ENCODE peak calls at places on chromosome 19, in four cellular contexts. Z is neural progenitor cell, B is mammary epithelial cell, F is GM23338. E is an unnamed sample.

GRCh38 chr19:57887195-57887941 is 1.5 kb downstream of the ZNF814 start:
- DNase-seq in F (peak), Z (peak), B (no peak), E (no peak)

GRCh38 chr19:48659768-48660167 is 13.0 kb downstream of the NTN5 start:
- DNase-seq in F (no peak), B (peak), Z (no peak), E (no peak)

GRCh38 chr19:12733369-12733896 is 1.1 kb downstream of the TRIR start:
- DNase-seq in F (peak), B (peak), Z (peak), E (peak)

GRCh38 chr19:35642312-35642711 is 767 bp downstream of the ETV2 start:
- DNase-seq in B (no peak), F (peak), Z (peak), E (no peak)

GRCh38 chr19:12946092-12946845 is 607 bp downstream of the RAD23A start:
- DNase-seq in F (peak), Z (peak), B (peak), E (peak)

GRCh38 chr19:45526143-45526542 is 18.9 kb downstream of the VASP start:
- DNase-seq in Z (peak), B (peak), F (peak), E (peak)

GRCh38 chr19:48796468-48797083 is 14.3 kb downstream of the BCAT2 start:
- DNase-seq in B (no peak), Z (no peak), F (no peak), E (no peak)

GRCh38 chr19:28519950-28520861 is 692.7 kb downstream of the UQCRFS1 start:
- DNase-seq in Z (peak), F (no peak), B (no peak), E (no peak)

DNA sequence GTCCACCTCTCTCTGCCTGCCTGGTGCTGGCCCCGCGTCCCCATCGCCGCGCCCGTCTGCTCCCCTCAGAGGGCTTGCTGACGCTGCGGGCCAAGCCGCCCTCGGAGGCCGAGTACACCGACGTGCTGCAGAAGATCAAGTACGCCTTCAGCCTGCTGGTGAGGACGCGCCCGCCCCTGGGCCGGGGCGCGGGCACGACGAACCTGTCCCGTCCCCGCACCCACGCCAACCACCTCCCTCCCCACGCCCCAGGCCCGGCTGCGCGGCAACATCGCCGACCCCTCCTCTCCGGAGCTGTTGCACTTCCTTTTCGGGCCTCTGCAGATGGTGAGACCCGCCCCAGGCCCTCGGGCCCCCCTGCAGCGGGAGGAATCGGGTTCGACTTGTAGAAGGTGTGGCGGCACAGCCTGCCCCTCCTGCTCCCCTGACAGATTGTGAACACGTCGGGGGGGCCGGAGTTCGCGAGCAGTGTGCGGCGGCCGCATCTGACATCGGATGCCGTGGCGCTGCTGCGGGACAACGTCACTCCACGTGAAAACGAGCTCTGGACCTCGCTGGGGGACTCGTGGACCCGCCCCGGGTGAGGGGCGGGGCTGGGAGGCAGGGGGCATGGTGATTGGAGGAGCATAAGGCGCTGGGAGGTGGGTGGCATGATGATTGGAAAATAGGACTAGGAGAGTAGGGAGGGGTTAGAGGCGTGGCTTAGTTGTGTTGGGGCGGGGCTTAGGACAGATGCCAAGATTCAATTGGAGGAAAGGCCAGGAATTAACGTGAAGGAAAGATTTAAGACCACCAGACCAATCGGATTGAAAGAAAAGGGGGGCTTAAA is 6.6 kb downstream of the EPS8L1 start:
- DNase-seq in Z (peak), B (no peak), F (peak), E (peak)
- TF ChIP-seq EZH2 in Z (peak), B (no peak), F (no peak), E (peak)

GRCh38 chr19:50204081-50204428 is 633 bp downstream of the MYH14 start:
- DNase-seq in F (no peak), Z (no peak), B (no peak), E (no peak)
- TF ChIP-seq EZH2 in F (no peak), Z (no peak), B (no peak), E (no peak)

DNA sequence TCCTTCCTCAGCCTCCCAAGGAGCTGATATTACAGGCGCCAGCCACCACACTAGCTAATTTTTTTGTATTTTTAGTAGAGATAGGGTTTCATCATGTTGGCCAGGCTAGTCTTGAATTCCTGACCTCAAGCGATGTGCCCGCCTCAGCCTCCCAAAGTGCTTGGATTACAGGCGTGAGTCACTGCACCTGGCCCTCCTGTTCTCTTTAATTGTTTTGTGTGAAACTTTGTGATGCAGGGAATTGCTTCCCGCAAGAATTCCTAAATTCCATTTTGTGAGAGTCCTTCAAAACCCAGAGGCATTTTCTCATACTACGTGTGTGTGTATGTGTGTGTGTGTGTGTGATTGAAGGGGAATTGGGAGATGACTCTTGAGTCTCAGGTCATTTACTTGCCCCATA is 65.0 kb upstream of the ZNF835 start:
- DNase-seq in B (no peak), F (no peak), Z (no peak), E (no peak)
- TF ChIP-seq EZH2 in B (no peak), F (no peak), Z (no peak), E (no peak)

GRCh38 chr19:852136-853013 is at the start of gene ELANE:
- DNase-seq in F (no peak), B (no peak), Z (no peak), E (no peak)
- TF ChIP-seq EZH2 in F (no peak), B (peak), Z (no peak), E (peak)

DNA sequence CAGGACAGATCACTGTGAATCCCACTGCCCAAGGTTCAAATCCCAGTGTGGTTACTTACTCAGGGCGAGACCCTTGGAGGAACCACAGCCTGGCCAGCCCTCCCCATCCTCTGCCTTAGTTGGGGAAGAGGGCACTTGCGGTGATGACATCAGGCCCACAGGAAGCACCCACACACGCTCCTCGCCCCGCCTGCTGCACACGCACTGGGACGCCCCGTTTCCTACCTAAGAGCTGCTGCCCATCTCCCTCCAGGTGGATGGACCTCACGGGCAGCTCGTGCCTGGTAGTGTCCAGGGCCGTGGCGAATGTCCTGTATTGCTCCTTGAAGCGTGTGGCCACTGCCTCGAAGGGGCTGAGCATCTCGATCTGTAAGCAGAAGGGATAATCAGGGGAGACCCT is 19.6 kb downstream of the HAUS8 start:
- DNase-seq in B (no peak), Z (no peak), F (no peak), E (no peak)
- TF ChIP-seq EZH2 in B (no peak), Z (no peak), F (no peak), E (no peak)

GRCh38 chr19:47020992-47021496 is 1.4 kb downstream of the NPAS1 start:
- DNase-seq in Z (peak), F (peak), B (no peak), E (no peak)
- TF ChIP-seq EZH2 in Z (no peak), F (peak), B (no peak), E (peak)

E was measured in fibroblast of lung.